ENCODE peak calls at places on chromosomes 5 and 9, in eight cellular contexts. One of them, this sample, is unnamed.

GRCh38 chr9:132434875-132435274 is 24.9 kb downstream of the CFAP77 start:
- DNase-seq in HepG2: no peak
- DNase-seq in H9: no peak
- DNase-seq in fibroblast of lung: no peak
- DNase-seq in brain microvascular endothelial cell: no peak
- DNase-seq in astrocyte: no peak
- DNase-seq in WERI-Rb-1: peak
- DNase-seq in dorsolateral prefrontal cortex: no peak
- DNase-seq in this sample: no peak

GRCh38 chr9:133246507-133247390 is 28.3 kb downstream of the ABO start:
- DNase-seq in HepG2: no peak
- DNase-seq in H9: peak
- DNase-seq in fibroblast of lung: no peak
- DNase-seq in brain microvascular endothelial cell: no peak
- DNase-seq in astrocyte: no peak
- DNase-seq in WERI-Rb-1: no peak
- DNase-seq in dorsolateral prefrontal cortex: no peak
- DNase-seq in this sample: no peak

GRCh38 chr9:135344915-135345500 is 134.6 kb upstream of the PPP1R26 start:
- DNase-seq in HepG2: no peak
- DNase-seq in H9: no peak
- DNase-seq in fibroblast of lung: no peak
- DNase-seq in brain microvascular endothelial cell: no peak
- DNase-seq in astrocyte: no peak
- DNase-seq in WERI-Rb-1: no peak
- DNase-seq in dorsolateral prefrontal cortex: peak
- DNase-seq in this sample: no peak

GRCh38 chr9:128912270-128912853 is 8.4 kb upstream of the PHYHD1 start:
- DNase-seq in HepG2: peak
- DNase-seq in H9: peak
- DNase-seq in fibroblast of lung: peak
- DNase-seq in brain microvascular endothelial cell: peak
- DNase-seq in astrocyte: peak
- DNase-seq in WERI-Rb-1: no peak
- DNase-seq in dorsolateral prefrontal cortex: no peak
- DNase-seq in this sample: no peak

GRCh38 chr5:58322453-58322852 is 137.4 kb downstream of the PLK2 start:
- DNase-seq in HepG2: no peak
- DNase-seq in H9: no peak
- DNase-seq in fibroblast of lung: no peak
- DNase-seq in brain microvascular endothelial cell: peak
- DNase-seq in astrocyte: peak
- DNase-seq in WERI-Rb-1: no peak
- DNase-seq in dorsolateral prefrontal cortex: no peak
- DNase-seq in this sample: no peak

GRCh38 chr5:171365351-171365750 is 22.3 kb upstream of the NPM1 start:
- DNase-seq in HepG2: peak
- DNase-seq in H9: peak
- DNase-seq in fibroblast of lung: peak
- DNase-seq in brain microvascular endothelial cell: peak
- DNase-seq in astrocyte: no peak
- DNase-seq in WERI-Rb-1: peak
- DNase-seq in dorsolateral prefrontal cortex: no peak
- DNase-seq in this sample: no peak

GRCh38 chr9:108645520-108645919 is 210.3 kb downstream of the ACTL7B start:
- DNase-seq in HepG2: no peak
- DNase-seq in H9: no peak
- DNase-seq in fibroblast of lung: no peak
- DNase-seq in brain microvascular endothelial cell: no peak
- DNase-seq in astrocyte: peak
- DNase-seq in WERI-Rb-1: no peak
- DNase-seq in dorsolateral prefrontal cortex: no peak
- DNase-seq in this sample: no peak

GRCh38 chr5:157160001-157160400 is 6.1 kb downstream of the GARIN3 start:
- DNase-seq in HepG2: no peak
- DNase-seq in H9: no peak
- DNase-seq in fibroblast of lung: no peak
- DNase-seq in brain microvascular endothelial cell: no peak
- DNase-seq in astrocyte: no peak
- DNase-seq in WERI-Rb-1: no peak
- DNase-seq in dorsolateral prefrontal cortex: no peak
- DNase-seq in this sample: no peak

GRCh38 chr9:71766663-71767062 is 1.6 kb downstream of the CEMIP2 start:
- DNase-seq in HepG2: peak
- DNase-seq in H9: no peak
- DNase-seq in fibroblast of lung: no peak
- DNase-seq in brain microvascular endothelial cell: no peak
- DNase-seq in astrocyte: no peak
- DNase-seq in WERI-Rb-1: no peak
- DNase-seq in dorsolateral prefrontal cortex: no peak
- DNase-seq in this sample: no peak

GRCh38 chr9:110337727-110338522 is at the start of gene TXNDC8:
- DNase-seq in HepG2: no peak
- DNase-seq in H9: no peak
- DNase-seq in fibroblast of lung: peak
- DNase-seq in brain microvascular endothelial cell: no peak
- DNase-seq in astrocyte: peak
- DNase-seq in WERI-Rb-1: no peak
- DNase-seq in dorsolateral prefrontal cortex: no peak
- DNase-seq in this sample: no peak
- H3K27ac ChIP-seq in HepG2: no peak
- H3K27ac ChIP-seq in H9: no peak
- H3K27ac ChIP-seq in fibroblast of lung: no peak
- H3K27ac ChIP-seq in brain microvascular endothelial cell: no peak
- H3K27ac ChIP-seq in astrocyte: no peak
- H3K27ac ChIP-seq in WERI-Rb-1: no peak
- H3K27ac ChIP-seq in dorsolateral prefrontal cortex: no peak
- H3K27ac ChIP-seq in this sample: no peak

DNA sequence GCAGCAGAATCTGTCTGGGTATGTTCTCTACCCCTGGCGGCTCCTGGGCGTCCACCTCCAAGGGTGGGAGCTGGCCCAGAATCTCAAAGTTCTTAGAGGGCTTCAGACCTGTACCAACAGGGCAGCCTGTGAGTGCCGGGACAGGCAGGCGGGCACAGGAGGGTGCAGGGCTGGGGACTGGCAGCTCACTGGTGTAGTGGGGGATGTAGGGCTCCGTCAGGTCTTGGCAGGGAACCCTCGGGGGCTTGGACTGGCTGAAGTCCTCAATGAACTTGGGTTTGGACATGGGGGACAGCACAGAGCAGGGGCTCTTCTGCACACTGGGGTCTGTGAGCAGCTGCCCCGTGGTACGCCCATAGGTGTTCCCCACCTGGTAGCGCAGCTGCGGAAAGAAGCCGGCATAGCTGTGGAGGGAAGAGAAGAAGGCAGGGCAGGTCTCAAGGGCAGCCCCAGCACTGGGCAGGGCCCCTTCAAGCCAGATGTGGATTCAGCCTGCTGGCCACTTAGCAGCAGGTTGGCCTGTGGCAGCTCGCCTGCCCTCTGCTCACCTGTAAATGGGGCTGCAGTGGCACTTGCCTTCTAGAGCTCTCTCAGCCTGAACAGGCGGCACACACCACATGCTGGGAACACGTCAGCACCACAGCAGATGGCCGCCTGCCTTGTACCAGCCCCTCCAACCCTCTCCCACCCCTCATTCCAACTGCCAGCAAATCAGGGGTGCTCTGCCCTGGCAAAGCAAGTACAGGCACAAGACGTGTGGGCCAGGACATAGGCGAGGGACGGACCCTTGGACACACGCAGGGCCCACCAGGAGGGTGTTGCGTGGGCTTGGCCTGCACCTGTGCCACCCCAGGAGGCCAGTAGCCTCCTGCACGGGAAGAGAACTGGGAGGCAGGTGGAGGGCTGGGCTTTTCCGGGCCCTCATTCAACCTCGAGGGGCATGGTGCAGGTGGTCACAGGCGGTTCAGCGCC is 4.6 kb downstream of the TUBB4B start:
- DNase-seq in HepG2: no peak
- DNase-seq in H9: no peak
- DNase-seq in fibroblast of lung: no peak
- DNase-seq in brain microvascular endothelial cell: no peak
- DNase-seq in astrocyte: no peak
- DNase-seq in WERI-Rb-1: no peak
- DNase-seq in dorsolateral prefrontal cortex: no peak
- DNase-seq in this sample: no peak
- H3K27ac ChIP-seq in HepG2: no peak
- H3K27ac ChIP-seq in H9: no peak
- H3K27ac ChIP-seq in fibroblast of lung: no peak
- H3K27ac ChIP-seq in brain microvascular endothelial cell: no peak
- H3K27ac ChIP-seq in astrocyte: no peak
- H3K27ac ChIP-seq in WERI-Rb-1: no peak
- H3K27ac ChIP-seq in dorsolateral prefrontal cortex: no peak
- H3K27ac ChIP-seq in this sample: no peak

GRCh38 chr5:55600086-55600485 is 65.3 kb upstream of the PLPP1 start:
- DNase-seq in HepG2: no peak
- DNase-seq in H9: no peak
- DNase-seq in fibroblast of lung: no peak
- DNase-seq in brain microvascular endothelial cell: no peak
- DNase-seq in astrocyte: no peak
- DNase-seq in WERI-Rb-1: no peak
- DNase-seq in dorsolateral prefrontal cortex: no peak
- DNase-seq in this sample: no peak
- H3K27ac ChIP-seq in HepG2: no peak
- H3K27ac ChIP-seq in H9: no peak
- H3K27ac ChIP-seq in fibroblast of lung: peak
- H3K27ac ChIP-seq in brain microvascular endothelial cell: peak
- H3K27ac ChIP-seq in astrocyte: peak
- H3K27ac ChIP-seq in WERI-Rb-1: no peak
- H3K27ac ChIP-seq in dorsolateral prefrontal cortex: peak
- H3K27ac ChIP-seq in this sample: peak

GRCh38 chr9:69759478-69760277 is at the start of gene PTAR1:
- DNase-seq in HepG2: peak
- DNase-seq in H9: peak
- DNase-seq in fibroblast of lung: peak
- DNase-seq in brain microvascular endothelial cell: peak
- DNase-seq in astrocyte: peak
- DNase-seq in WERI-Rb-1: peak
- DNase-seq in dorsolateral prefrontal cortex: peak
- DNase-seq in this sample: peak

GRCh38 chr9:69760278-69760610 is 433 bp upstream of the PTAR1 start:
- DNase-seq in HepG2: no peak
- DNase-seq in H9: no peak
- DNase-seq in fibroblast of lung: no peak
- DNase-seq in brain microvascular endothelial cell: no peak
- DNase-seq in astrocyte: no peak
- DNase-seq in WERI-Rb-1: no peak
- DNase-seq in dorsolateral prefrontal cortex: no peak
- DNase-seq in this sample: no peak

GRCh38 chr9:69758981-69759477 is 782 bp downstream of the PTAR1 start:
- DNase-seq in HepG2: no peak
- DNase-seq in H9: no peak
- DNase-seq in fibroblast of lung: peak
- DNase-seq in brain microvascular endothelial cell: peak
- DNase-seq in astrocyte: peak
- DNase-seq in WERI-Rb-1: no peak
- DNase-seq in dorsolateral prefrontal cortex: no peak
- DNase-seq in this sample: no peak

GRCh38 chr9:69755205-69755604 is 4.6 kb downstream of the PTAR1 start:
- DNase-seq in HepG2: peak
- DNase-seq in H9: no peak
- DNase-seq in fibroblast of lung: no peak
- DNase-seq in brain microvascular endothelial cell: no peak
- DNase-seq in astrocyte: no peak
- DNase-seq in WERI-Rb-1: no peak
- DNase-seq in dorsolateral prefrontal cortex: no peak
- DNase-seq in this sample: no peak

DNA sequence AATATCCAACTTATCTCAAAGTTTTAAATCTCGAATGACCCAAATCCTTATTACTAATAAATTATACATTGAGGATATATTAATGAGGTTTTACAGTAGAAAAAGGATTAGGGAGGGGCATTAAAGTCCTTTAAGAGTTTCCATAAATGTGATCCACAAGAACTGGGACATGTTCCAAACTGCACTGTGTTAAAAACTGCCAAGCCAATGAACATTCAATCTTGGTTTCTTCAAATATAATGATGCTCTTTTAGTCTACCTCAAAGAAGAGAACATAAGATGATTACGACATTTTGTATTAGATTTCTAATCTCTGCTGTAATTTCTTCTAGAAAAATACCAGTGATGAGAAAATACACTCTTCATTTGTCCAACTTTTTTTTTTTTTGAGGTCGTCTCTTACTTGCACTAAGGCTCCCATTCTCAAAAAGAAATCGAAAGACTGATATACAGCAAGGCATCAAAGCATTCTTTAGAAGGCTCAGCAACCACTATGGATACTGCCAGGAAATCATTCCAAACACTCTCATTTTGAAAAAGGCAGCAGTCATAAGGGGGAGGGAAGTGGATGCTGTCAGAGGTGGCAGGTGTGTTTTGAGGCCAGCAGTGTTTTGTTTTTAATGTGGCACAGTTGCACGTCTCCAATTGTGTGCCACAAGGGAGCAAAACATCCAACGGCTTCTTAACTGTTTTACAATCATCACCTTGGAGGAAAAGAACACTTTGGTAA is 1.6 kb downstream of the PTAR1 start:
- DNase-seq in HepG2: no peak
- DNase-seq in H9: no peak
- DNase-seq in fibroblast of lung: peak
- DNase-seq in brain microvascular endothelial cell: no peak
- DNase-seq in astrocyte: peak
- DNase-seq in WERI-Rb-1: no peak
- DNase-seq in dorsolateral prefrontal cortex: no peak
- DNase-seq in this sample: no peak
- H3K27ac ChIP-seq in HepG2: peak
- H3K27ac ChIP-seq in H9: no peak
- H3K27ac ChIP-seq in fibroblast of lung: no peak
- H3K27ac ChIP-seq in brain microvascular endothelial cell: no peak
- H3K27ac ChIP-seq in astrocyte: peak
- H3K27ac ChIP-seq in WERI-Rb-1: no peak
- H3K27ac ChIP-seq in dorsolateral prefrontal cortex: no peak
- H3K27ac ChIP-seq in this sample: peak

DNA sequence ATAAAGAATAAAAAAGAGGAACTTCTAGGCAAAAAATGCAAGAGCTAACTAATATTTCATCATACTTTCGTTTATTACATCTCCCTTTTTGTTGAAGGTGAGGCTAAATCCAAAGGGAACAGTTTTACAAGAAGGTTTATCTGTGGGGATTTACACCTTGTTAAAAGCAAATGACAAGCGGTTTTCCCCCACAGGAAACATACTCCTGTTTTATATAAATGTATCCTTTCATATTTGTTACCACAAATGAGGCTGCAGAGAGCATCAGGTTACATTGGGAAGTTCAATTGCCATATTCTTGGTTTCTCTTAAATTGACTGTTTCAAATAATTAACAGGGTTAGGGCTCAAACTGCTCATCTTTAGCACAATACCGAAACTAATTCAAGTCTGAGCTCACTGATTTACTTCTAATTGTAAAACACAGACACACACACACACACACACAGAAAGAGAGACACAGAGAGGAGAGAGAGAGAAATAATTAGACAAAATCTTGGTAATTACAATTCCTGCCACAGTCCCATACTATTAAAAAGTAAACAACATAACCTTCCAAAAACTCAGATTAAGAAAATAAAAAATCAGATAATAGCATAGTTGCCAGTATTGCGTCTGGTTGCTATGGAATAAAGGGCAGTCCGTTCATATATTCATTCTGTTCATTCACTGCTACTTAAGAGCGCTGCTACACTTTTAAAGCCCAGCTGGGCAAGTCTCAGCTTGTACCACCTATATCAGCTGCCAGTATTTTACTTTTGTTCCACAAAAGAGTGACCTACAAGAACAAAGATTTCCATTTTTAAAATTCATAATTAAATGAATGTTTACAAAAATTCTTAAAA is 17.0 kb downstream of the RFX3 start:
- DNase-seq in HepG2: no peak
- DNase-seq in H9: no peak
- DNase-seq in fibroblast of lung: peak
- DNase-seq in brain microvascular endothelial cell: no peak
- DNase-seq in astrocyte: peak
- DNase-seq in WERI-Rb-1: peak
- DNase-seq in dorsolateral prefrontal cortex: no peak
- DNase-seq in this sample: no peak
- H3K27ac ChIP-seq in HepG2: no peak
- H3K27ac ChIP-seq in H9: no peak
- H3K27ac ChIP-seq in fibroblast of lung: no peak
- H3K27ac ChIP-seq in brain microvascular endothelial cell: no peak
- H3K27ac ChIP-seq in astrocyte: peak
- H3K27ac ChIP-seq in WERI-Rb-1: peak
- H3K27ac ChIP-seq in dorsolateral prefrontal cortex: peak
- H3K27ac ChIP-seq in this sample: peak